ENCODE peak calls at places on chromosomes 7 and 10, in ten cellular contexts. Y is Right ventricle myocardium superior; I is dorsolateral prefrontal cortex; B is suprapubic skin; M is pulmonary artery endothelial cell; E is stimulated activated CD4-positive, alpha-beta T cell treated with anti-CD3 and anti-CD28 coated beads, Interleukin-1b, Interleukin-23, amount 100 ng/mL, for 4 hours; F is left lung; L is adipocyte; W is fibroblast of lung; Z is activated CD4-positive, alpha-beta T cell treated with anti-CD3 and anti-CD28 coated beads for 1 hour. Q is an unnamed sample.

GRCh38 chr7:36686499-36686898 is 37.8 kb downstream of the AOAH start:
- DNase-seq in L (no peak), Y (no peak), M (no peak), E (peak; percentile 25), B (no peak), I (no peak), Z (no peak), W (no peak), F (no peak), Q (no peak)

GRCh38 chr7:21497072-21497471 is 45.8 kb upstream of the DNAH11 start:
- DNase-seq in Z (no peak), W (peak; percentile 36), Y (no peak), E (no peak), M (no peak), F (no peak), B (no peak), I (no peak), L (peak; percentile 23), Q (no peak)

GRCh38 chr10:123297175-123297574 is 143.0 kb downstream of the BUB3 start:
- DNase-seq in Z (no peak), I (no peak), F (no peak), L (no peak), B (no peak), M (no peak), Y (no peak), W (no peak), E (no peak), Q (no peak)

GRCh38 chr7:108003591-108003935 is 602 bp upstream of the LAMB1 start:
- DNase-seq in W (no peak), Y (no peak), I (no peak), L (no peak), E (no peak), Z (no peak), F (no peak), B (no peak), M (no peak), Q (no peak)

GRCh38 chr7:119694506-119694905 is 578.5 kb upstream of the KCND2 start:
- DNase-seq in F (no peak), B (no peak), Y (no peak), M (no peak), L (no peak), E (no peak), I (no peak), W (no peak), Z (no peak), Q (no peak)

GRCh38 chr7:118082506-118082905 is 101.5 kb upstream of the LSM8 start:
- DNase-seq in B (no peak), I (no peak), Z (no peak), W (peak; percentile 46), M (no peak), L (no peak), Y (no peak), E (no peak), F (no peak), Q (no peak)

GRCh38 chr7:32070406-32071360 is at the start of gene PDE1C:
- DNase-seq in L (peak; percentile 67), E (no peak), M (no peak), B (no peak), Y (peak; percentile 82), F (no peak), Z (no peak), W (no peak), I (peak; percentile 63), Q (no peak)

GRCh38 chr7:115047968-115048720 is 126.2 kb downstream of the MDFIC start:
- DNase-seq in L (peak; percentile 72), I (no peak), Z (no peak), M (peak; percentile 72), F (no peak), Y (no peak), W (peak; percentile 88), E (no peak), B (no peak), Q (no peak)

GRCh38 chr10:4844864-4845263 is 18.9 kb downstream of the AKR1E2 start:
- DNase-seq in F (no peak), L (no peak), Y (no peak), M (no peak), E (no peak), B (no peak), W (no peak), Z (no peak), I (no peak), Q (no peak)